ENCODE peak calls at places on chromosomes 3 and 15, in four cellular contexts. D is GM12865, M is astrocyte of the spinal cord, X is BE2C. L is an unnamed sample.

GRCh38 chr3:109920749-109921148 is 583.4 kb upstream of the DPPA4 start:
- DNase-seq in D (no peak), M (no peak), X (no peak), L (no peak)

GRCh38 chr15:41940441-41940857 is 31.9 kb downstream of the EHD4 start:
- DNase-seq in D (no peak), M (peak), X (no peak), L (no peak)

GRCh38 chr15:84099181-84099580 is 136.4 kb upstream of the GOLGA6L4 start:
- DNase-seq in D (peak), M (peak), X (no peak), L (peak)

GRCh38 chr15:65653781-65654521 is 32.2 kb downstream of the SLC24A1 start:
- DNase-seq in D (no peak), M (no peak), X (no peak), L (no peak)

GRCh38 chr15:84834969-84835368 is 17.8 kb downstream of the ALPK3 start:
- DNase-seq in D (no peak), M (no peak), X (no peak), L (no peak)

GRCh38 chr3:158447408-158447807 is 123.6 kb upstream of the MLF1 start:
- DNase-seq in D (no peak), M (no peak), X (no peak), L (no peak)

GRCh38 chr3:46239301-46239938 is 2.8 kb upstream of the CCR3 start:
- DNase-seq in D (no peak), M (no peak), X (no peak), L (no peak)

GRCh38 chr3:139524841-139525538 is 14.6 kb downstream of the RBP1 start:
- DNase-seq in D (no peak), M (no peak), X (no peak), L (no peak)

GRCh38 chr15:29400701-29401100 is 131.1 kb upstream of the NSMCE3 start:
- DNase-seq in D (no peak), M (no peak), X (no peak), L (no peak)

GRCh38 chr3:36832406-36832805 is 68.1 kb upstream of the DCLK3 start:
- DNase-seq in D (no peak), M (no peak), X (no peak), L (no peak)

GRCh38 chr3:119810018-119810435 is 28.1 kb downstream of the NR1I2 start:
- DNase-seq in D (peak), M (peak), X (no peak), L (no peak)

GRCh38 chr3:41026394-41027177 is 172.7 kb upstream of the CTNNB1 start:
- DNase-seq in D (no peak), M (peak), X (peak), L (no peak)

GRCh38 chr15:68213991-68214837 is 9.1 kb upstream of the CALML4 start:
- DNase-seq in D (no peak), M (no peak), X (no peak), L (no peak)

GRCh38 chr3:42656680-42657610 is 3.4 kb downstream of the ZBTB47 start:
- DNase-seq in D (no peak), M (no peak), X (no peak), L (no peak)

GRCh38 chr15:73923156-73923487 is 3.1 kb upstream of the LOXL1 start:
- DNase-seq in D (no peak), M (no peak), X (no peak), L (no peak)

GRCh38 chr3:52982839-52983238 is 63.0 kb downstream of the SFMBT1 start:
- DNase-seq in D (peak), M (no peak), X (no peak), L (no peak)

GRCh38 chr15:95410757-95411156 is 919.7 kb upstream of the NR2F2 start:
- DNase-seq in D (no peak), M (no peak), X (no peak), L (no peak)

GRCh38 chr3:62255758-62256157 is 117.6 kb downstream of the FEZF2 start:
- DNase-seq in D (no peak), M (no peak), X (no peak), L (no peak)

GRCh38 chr3:65030847-65031463 is 343.2 kb upstream of the ADAMTS9 start:
- DNase-seq in D (no peak), M (peak), X (no peak), L (no peak)

GRCh38 chr15:37789881-37790280 is 144.6 kb upstream of the TMCO5A start:
- DNase-seq in D (no peak), M (peak), X (no peak), L (no peak)

GRCh38 chr15:100687532-100688215 is 85.3 kb downstream of the ASB7 start:
- DNase-seq in D (no peak), M (peak), X (no peak), L (no peak)

GRCh38 chr3:16609927-16610580 is 4.8 kb upstream of the DAZL start:
- DNase-seq in D (no peak), M (no peak), X (no peak), L (no peak)

GRCh38 chr3:146577662-146578061 is 27.5 kb downstream of the PLSCR5 start:
- DNase-seq in D (peak), M (peak), X (no peak), L (peak)

GRCh38 chr3:45343947-45344346 is 44.4 kb upstream of the LARS2 start:
- DNase-seq in D (peak), M (no peak), X (peak), L (peak)

GRCh38 chr3:189981668-189982067 is 139.0 kb downstream of the P3H2 start:
- DNase-seq in D (no peak), M (peak), X (no peak), L (no peak)

GRCh38 chr3:117632191-117632590 is 922.6 kb downstream of the TUSC7 start:
- DNase-seq in D (no peak), M (no peak), X (no peak), L (no peak)

GRCh38 chr15:66720206-66721010 is 18.4 kb downstream of the SMAD6 start:
- DNase-seq in D (no peak), M (peak), X (no peak), L (no peak)

GRCh38 chr3:41267975-41268640 is 68.8 kb downstream of the CTNNB1 start:
- DNase-seq in D (no peak), M (peak), X (no peak), L (no peak)

GRCh38 chr3:6578526-6578925 is 282.4 kb upstream of the GRM7 start:
- DNase-seq in D (no peak), M (no peak), X (no peak), L (no peak)

GRCh38 chr15:93359037-93359779 is 270.2 kb upstream of the RGMA start:
- DNase-seq in D (no peak), M (no peak), X (no peak), L (no peak)

GRCh38 chr15:75348563-75349350 is 1.9 kb downstream of the NEIL1 start:
- DNase-seq in D (no peak), M (no peak), X (no peak), L (no peak)

GRCh38 chr15:89836255-89837133 is 21.8 kb upstream of the ANPEP start:
- DNase-seq in D (no peak), M (peak), X (no peak), L (no peak)

GRCh38 chr3:52006820-52007133 is 11.1 kb upstream of the RPL29 start:
- DNase-seq in D (no peak), M (no peak), X (no peak), L (no peak)

GRCh38 chr3:123712077-123712860 is 127.4 kb upstream of the HACD2 start:
- DNase-seq in D (no peak), M (no peak), X (no peak), L (no peak)

GRCh38 chr3:143830063-143830462 is 18.2 kb downstream of the SLC9A9 start:
- DNase-seq in D (no peak), M (no peak), X (no peak), L (no peak)

GRCh38 chr3:44227622-44228021 is 14.1 kb upstream of the TOPAZ1 start:
- DNase-seq in D (no peak), M (no peak), X (no peak), L (no peak)

GRCh38 chr3:44228894-44229293 is 12.8 kb upstream of the TOPAZ1 start:
- DNase-seq in D (no peak), M (no peak), X (no peak), L (no peak)

DNA sequence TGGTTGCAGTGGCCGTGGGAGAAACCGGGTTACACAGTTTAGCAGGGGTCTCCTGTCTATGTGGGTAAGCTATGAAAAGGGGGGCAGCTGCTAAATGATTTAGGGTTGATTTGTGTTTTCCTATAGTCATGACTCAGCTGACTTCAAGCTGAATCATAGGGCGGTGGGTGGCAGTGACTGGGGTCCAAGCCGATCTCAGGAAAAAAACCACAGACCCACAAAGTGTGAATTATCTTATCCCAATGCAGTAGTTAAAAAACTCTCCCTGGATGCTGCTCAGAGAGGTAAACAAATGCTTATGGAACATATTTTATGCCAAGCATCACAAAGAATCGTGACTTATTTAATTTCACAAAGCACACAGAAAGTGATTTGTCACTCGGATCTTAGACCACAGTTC is 18.4 kb upstream of the TOPAZ1 start:
- DNase-seq in D (no peak), M (peak), X (no peak), L (no peak)
- H3K4me3 ChIP-seq in D (no peak), M (no peak), X (no peak), L (no peak)

GRCh38 chr3:112503304-112503972 is 4.2 kb upstream of the BTLA start:
- DNase-seq in D (no peak), M (no peak), X (no peak), L (no peak)

GRCh38 chr3:112508261-112508660 is 9.0 kb upstream of the BTLA start:
- DNase-seq in D (no peak), M (no peak), X (no peak), L (no peak)

GRCh38 chr3:112500621-112501020 is 1.3 kb upstream of the BTLA start:
- DNase-seq in D (no peak), M (no peak), X (no peak), L (no peak)

GRCh38 chr3:112505907-112506306 is 6.6 kb upstream of the BTLA start:
- DNase-seq in D (no peak), M (no peak), X (no peak), L (no peak)

DNA sequence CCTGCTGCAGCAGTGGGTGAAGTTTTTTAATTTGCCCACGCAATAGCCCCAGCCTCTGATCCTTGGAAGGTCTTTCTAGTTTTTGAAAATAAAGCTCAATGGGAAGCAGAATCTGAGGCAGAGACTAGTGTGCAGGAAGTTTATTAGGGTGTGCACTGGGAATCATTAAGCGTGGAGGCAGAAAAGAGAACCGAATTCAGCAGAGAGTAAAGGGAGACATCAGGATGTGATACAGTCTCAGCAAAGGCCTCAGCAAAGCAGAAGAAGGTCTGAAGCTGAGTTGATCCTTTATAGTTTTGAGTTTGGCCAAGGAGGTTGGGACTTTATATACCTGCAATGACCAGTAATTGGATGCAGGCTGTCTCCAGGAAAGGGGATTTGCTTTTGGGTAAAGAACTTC is 4.9 kb upstream of the BTLA start:
- DNase-seq in D (no peak), M (no peak), X (no peak), L (no peak)
- H3K4me3 ChIP-seq in D (no peak), M (no peak), X (no peak), L (no peak)

GRCh38 chr15:59456114-59456513 is 18.1 kb downstream of the FAM81A start:
- DNase-seq in D (no peak), M (no peak), X (no peak), L (no peak)

GRCh38 chr15:59448871-59449270 is 10.9 kb downstream of the FAM81A start:
- DNase-seq in D (no peak), M (no peak), X (no peak), L (no peak)

GRCh38 chr15:59457103-59457502 is 19.1 kb downstream of the FAM81A start:
- DNase-seq in D (no peak), M (no peak), X (no peak), L (no peak)

GRCh38 chr15:59453474-59454215 is 15.7 kb downstream of the FAM81A start:
- DNase-seq in D (no peak), M (no peak), X (no peak), L (no peak)
- H3K4me3 ChIP-seq in D (no peak), M (no peak), X (no peak), L (no peak)

DNA sequence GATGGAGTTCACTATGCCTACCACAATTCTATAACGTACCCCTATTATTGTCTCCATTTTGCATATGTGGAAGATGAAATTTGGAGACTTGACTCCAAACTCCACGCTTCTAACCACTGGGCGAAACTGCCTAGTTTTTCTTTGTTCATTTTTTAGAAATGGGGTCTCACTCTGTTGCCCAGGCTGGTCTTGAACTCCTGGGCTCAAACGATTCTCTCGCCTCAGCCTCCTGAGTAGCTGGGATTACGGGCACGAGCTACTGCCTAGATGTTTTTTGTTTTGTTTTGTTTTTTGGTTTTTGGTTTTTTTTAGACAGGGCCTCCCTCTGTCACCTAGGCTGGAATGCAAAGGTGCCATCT is 584 bp upstream of the RPL32 start:
- DNase-seq in D (no peak), M (no peak), X (no peak), L (no peak)
- H3K4me3 ChIP-seq in D (peak), M (no peak), X (peak), L (peak)

DNA sequence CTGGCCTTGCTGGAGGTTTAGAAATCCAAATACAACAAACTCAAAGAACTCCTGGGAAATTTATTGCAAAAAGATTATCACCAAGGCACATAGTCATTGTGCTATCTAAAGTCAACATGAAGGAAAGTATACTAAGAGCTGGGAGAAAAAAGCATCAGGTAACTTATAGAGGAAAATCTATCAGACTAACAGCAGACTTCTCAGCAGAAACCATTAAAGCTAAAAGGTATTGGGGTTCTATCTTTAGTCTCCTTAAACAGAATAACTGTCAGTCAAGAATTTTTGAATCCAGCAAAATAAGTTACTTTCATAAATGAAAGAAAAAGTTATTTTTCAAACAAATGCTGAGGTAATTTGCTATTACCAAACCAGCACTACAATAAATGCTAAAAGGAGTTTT is 8.0 kb downstream of the OR5K3 start:
- DNase-seq in D (no peak), M (no peak), X (no peak), L (no peak)
- H3K4me3 ChIP-seq in D (no peak), M (no peak), X (no peak), L (no peak)

GRCh38 chr3:19346734-19347133 is 198.4 kb downstream of the KCNH8 start:
- DNase-seq in D (no peak), M (no peak), X (no peak), L (peak)

GRCh38 chr3:19348500-19348899 is 200.2 kb downstream of the KCNH8 start:
- DNase-seq in D (no peak), M (no peak), X (no peak), L (peak)

GRCh38 chr3:19342428-19342827 is 194.1 kb downstream of the KCNH8 start:
- DNase-seq in D (no peak), M (no peak), X (no peak), L (peak)

GRCh38 chr3:19348929-19349564 is 200.7 kb downstream of the KCNH8 start:
- DNase-seq in D (peak), M (peak), X (peak), L (peak)

DNA sequence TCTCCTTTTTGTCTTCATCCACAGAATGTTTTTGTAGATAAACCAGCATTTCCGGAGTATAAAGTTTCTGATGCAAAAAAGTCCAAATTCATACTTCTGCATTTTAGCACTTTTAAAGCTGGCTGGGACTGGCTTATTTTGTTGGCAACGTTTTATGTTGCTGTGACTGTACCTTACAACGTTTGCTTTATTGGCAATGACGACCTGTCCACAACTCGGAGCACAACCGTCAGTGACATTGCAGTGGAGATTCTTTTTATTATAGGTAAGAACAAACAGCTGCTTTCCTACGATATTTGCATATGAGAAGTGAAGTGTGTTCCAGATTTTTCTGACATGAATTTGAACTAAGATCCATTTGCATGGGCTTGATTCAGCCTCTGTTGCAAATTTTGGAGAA is 199.4 kb downstream of the KCNH8 start:
- DNase-seq in D (peak), M (no peak), X (no peak), L (peak)
- H3K4me3 ChIP-seq in D (peak), M (no peak), X (no peak), L (peak)